ENCODE peak calls at places on chromosome 17, in seven cellular contexts. One of them, this sample, is unnamed.

GRCh38 chr17:58822148-58823050 is 66.7 kb downstream of the PPM1E start:
- DNase-seq in CD4-positive, alpha-beta T cell: no peak
- DNase-seq in breast epithelium: no peak
- DNase-seq in fibroblast of lung: peak; percentile 5
- DNase-seq in fibroblast of mammary gland: peak; percentile 15
- DNase-seq in OCI-LY7: no peak
- DNase-seq in NB4: peak; percentile 39
- DNase-seq in this sample: no peak

GRCh38 chr17:73142763-73143395 is 21.9 kb upstream of the SSTR2 start:
- DNase-seq in fibroblast of mammary gland: peak; percentile 49
- DNase-seq in OCI-LY7: no peak
- DNase-seq in fibroblast of lung: no peak
- DNase-seq in breast epithelium: no peak
- DNase-seq in NB4: peak; percentile 91
- DNase-seq in CD4-positive, alpha-beta T cell: no peak
- DNase-seq in this sample: no peak

GRCh38 chr17:2368383-2368782 is 31.1 kb downstream of the SGSM2 start:
- DNase-seq in breast epithelium: no peak
- DNase-seq in fibroblast of mammary gland: no peak
- DNase-seq in CD4-positive, alpha-beta T cell: no peak
- DNase-seq in NB4: no peak
- DNase-seq in OCI-LY7: no peak
- DNase-seq in fibroblast of lung: no peak
- DNase-seq in this sample: no peak

GRCh38 chr17:19757536-19758180 is 9.6 kb upstream of the ALDH3A1 start:
- DNase-seq in fibroblast of lung: no peak
- DNase-seq in CD4-positive, alpha-beta T cell: no peak
- DNase-seq in breast epithelium: no peak
- DNase-seq in NB4: no peak
- DNase-seq in fibroblast of mammary gland: no peak
- DNase-seq in OCI-LY7: no peak
- DNase-seq in this sample: no peak

GRCh38 chr17:73030501-73030911 is 62.0 kb downstream of the SLC39A11 start:
- DNase-seq in NB4: no peak
- DNase-seq in CD4-positive, alpha-beta T cell: no peak
- DNase-seq in OCI-LY7: no peak
- DNase-seq in breast epithelium: no peak
- DNase-seq in fibroblast of mammary gland: peak; percentile 60
- DNase-seq in fibroblast of lung: peak; percentile 61
- DNase-seq in this sample: no peak

GRCh38 chr17:43755389-43755875 is 3.2 kb downstream of the SOST start:
- DNase-seq in CD4-positive, alpha-beta T cell: no peak
- DNase-seq in fibroblast of mammary gland: no peak
- DNase-seq in NB4: no peak
- DNase-seq in OCI-LY7: no peak
- DNase-seq in fibroblast of lung: peak; percentile 9
- DNase-seq in breast epithelium: no peak
- DNase-seq in this sample: peak; percentile 54

GRCh38 chr17:50067996-50068395 is 12.1 kb downstream of the ITGA3 start:
- DNase-seq in breast epithelium: no peak
- DNase-seq in OCI-LY7: no peak
- DNase-seq in fibroblast of mammary gland: no peak
- DNase-seq in fibroblast of lung: no peak
- DNase-seq in CD4-positive, alpha-beta T cell: no peak
- DNase-seq in NB4: no peak
- DNase-seq in this sample: no peak

GRCh38 chr17:7404737-7405412 is 978 bp upstream of the TMEM256 start:
- DNase-seq in NB4: peak; percentile 13
- DNase-seq in CD4-positive, alpha-beta T cell: peak; percentile 60
- DNase-seq in fibroblast of lung: no peak
- DNase-seq in OCI-LY7: no peak
- DNase-seq in fibroblast of mammary gland: peak; percentile 21
- DNase-seq in breast epithelium: peak; percentile 74
- DNase-seq in this sample: peak; percentile 49

GRCh38 chr17:29257756-29258155 is 11.1 kb downstream of the CRYBA1 start:
- DNase-seq in NB4: peak; percentile 53
- DNase-seq in CD4-positive, alpha-beta T cell: no peak
- DNase-seq in fibroblast of lung: peak; percentile 79
- DNase-seq in fibroblast of mammary gland: peak; percentile 59
- DNase-seq in breast epithelium: no peak
- DNase-seq in OCI-LY7: no peak
- DNase-seq in this sample: no peak

GRCh38 chr17:8300629-8301242 is 5.5 kb upstream of the SLC25A35 start:
- DNase-seq in OCI-LY7: peak; percentile 87
- DNase-seq in NB4: peak; percentile 72
- DNase-seq in CD4-positive, alpha-beta T cell: peak; percentile 49
- DNase-seq in breast epithelium: no peak
- DNase-seq in fibroblast of lung: peak; percentile 75
- DNase-seq in fibroblast of mammary gland: peak; percentile 67
- DNase-seq in this sample: peak; percentile 44

GRCh38 chr17:50452627-50453300 is 15.9 kb downstream of the CHAD start:
- DNase-seq in breast epithelium: no peak
- DNase-seq in OCI-LY7: no peak
- DNase-seq in NB4: peak; percentile 78
- DNase-seq in CD4-positive, alpha-beta T cell: no peak
- DNase-seq in fibroblast of mammary gland: no peak
- DNase-seq in fibroblast of lung: peak; percentile 34
- DNase-seq in this sample: no peak

GRCh38 chr17:67970783-67971182 is 25.5 kb downstream of the C17orf58 start:
- DNase-seq in CD4-positive, alpha-beta T cell: no peak
- DNase-seq in breast epithelium: no peak
- DNase-seq in OCI-LY7: no peak
- DNase-seq in NB4: no peak
- DNase-seq in fibroblast of lung: no peak
- DNase-seq in fibroblast of mammary gland: no peak
- DNase-seq in this sample: no peak

GRCh38 chr17:65533056-65533745 is 28.2 kb downstream of the AXIN2 start:
- DNase-seq in NB4: no peak
- DNase-seq in fibroblast of mammary gland: no peak
- DNase-seq in CD4-positive, alpha-beta T cell: no peak
- DNase-seq in breast epithelium: no peak
- DNase-seq in fibroblast of lung: no peak
- DNase-seq in OCI-LY7: no peak
- DNase-seq in this sample: no peak

GRCh38 chr17:65530985-65531507 is 30.4 kb downstream of the AXIN2 start:
- DNase-seq in OCI-LY7: no peak
- DNase-seq in CD4-positive, alpha-beta T cell: no peak
- DNase-seq in breast epithelium: no peak
- DNase-seq in fibroblast of mammary gland: peak; percentile 79
- DNase-seq in NB4: no peak
- DNase-seq in fibroblast of lung: peak; percentile 94
- DNase-seq in this sample: no peak

GRCh38 chr17:65532491-65532890 is 29.0 kb downstream of the AXIN2 start:
- DNase-seq in NB4: no peak
- DNase-seq in OCI-LY7: no peak
- DNase-seq in CD4-positive, alpha-beta T cell: no peak
- DNase-seq in breast epithelium: no peak
- DNase-seq in fibroblast of lung: no peak
- DNase-seq in fibroblast of mammary gland: no peak
- DNase-seq in this sample: no peak

GRCh38 chr17:65530158-65530984 is 31.1 kb downstream of the AXIN2 start:
- DNase-seq in fibroblast of mammary gland: no peak
- DNase-seq in NB4: no peak
- DNase-seq in fibroblast of lung: no peak
- DNase-seq in breast epithelium: no peak
- DNase-seq in OCI-LY7: no peak
- DNase-seq in CD4-positive, alpha-beta T cell: no peak
- DNase-seq in this sample: no peak

DNA sequence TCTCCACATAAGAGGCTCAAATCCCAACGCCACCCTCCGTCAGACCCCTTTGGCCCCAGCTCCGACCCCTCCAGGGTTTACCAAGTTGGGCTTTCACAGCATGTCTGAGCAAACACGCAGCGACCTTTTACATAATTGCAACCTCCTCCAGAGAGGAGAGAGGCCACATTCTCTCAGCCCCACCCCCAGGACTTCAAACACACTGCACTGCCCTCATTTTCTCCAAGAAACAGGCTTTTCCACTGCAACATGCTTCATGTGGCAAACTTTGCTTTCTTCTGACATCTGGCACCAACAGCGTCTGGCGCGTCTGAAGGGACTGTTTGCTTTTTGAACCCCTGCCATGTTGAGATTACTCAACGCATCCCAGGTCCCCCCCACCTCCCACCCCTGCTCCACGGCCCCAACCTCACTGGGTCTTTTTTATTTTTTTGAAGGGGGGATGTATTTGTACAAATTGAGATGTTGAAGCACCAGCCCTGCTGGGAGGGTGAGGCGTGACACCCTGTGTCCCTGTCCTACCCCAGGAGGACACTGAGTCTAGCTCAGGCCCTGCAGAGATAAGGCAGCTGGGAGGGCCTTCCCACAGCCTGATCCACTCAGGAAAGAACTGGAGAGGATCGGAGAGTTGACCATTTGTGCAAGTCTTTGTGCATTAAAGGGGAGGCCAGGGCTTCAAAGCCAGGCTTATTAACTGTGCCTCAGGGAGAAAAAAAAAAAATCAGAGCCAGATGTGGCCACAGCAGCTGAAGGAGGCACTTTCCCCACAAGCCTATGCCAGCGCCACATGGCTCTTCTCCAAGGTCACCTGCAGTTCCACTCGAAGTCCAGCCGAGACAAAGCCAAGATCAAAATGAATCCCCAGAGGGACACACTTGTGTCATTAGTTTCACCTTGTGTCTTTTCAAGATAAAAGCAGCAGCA is 29.7 kb downstream of the AXIN2 start:
- DNase-seq in NB4: no peak
- DNase-seq in breast epithelium: no peak
- DNase-seq in OCI-LY7: no peak
- DNase-seq in fibroblast of lung: peak; percentile 91
- DNase-seq in fibroblast of mammary gland: peak; percentile 76
- DNase-seq in CD4-positive, alpha-beta T cell: no peak
- DNase-seq in this sample: no peak
- TF ChIP-seq CTCF in NB4: no peak
- TF ChIP-seq CTCF in breast epithelium: peak; percentile 28
- TF ChIP-seq CTCF in OCI-LY7: no peak
- TF ChIP-seq CTCF in fibroblast of lung: peak; percentile 46
- TF ChIP-seq CTCF in fibroblast of mammary gland: peak; percentile 27
- TF ChIP-seq CTCF in CD4-positive, alpha-beta T cell: no peak
- TF ChIP-seq CTCF in this sample: no peak

GRCh38 chr17:61127960-61128359 is 271.7 kb upstream of the TBX2 start:
- DNase-seq in fibroblast of mammary gland: peak; percentile 88
- DNase-seq in breast epithelium: no peak
- DNase-seq in OCI-LY7: no peak
- DNase-seq in fibroblast of lung: peak; percentile 60
- DNase-seq in NB4: no peak
- DNase-seq in CD4-positive, alpha-beta T cell: no peak
- DNase-seq in this sample: no peak
- TF ChIP-seq CTCF in fibroblast of mammary gland: no peak
- TF ChIP-seq CTCF in breast epithelium: no peak
- TF ChIP-seq CTCF in OCI-LY7: no peak
- TF ChIP-seq CTCF in fibroblast of lung: no peak
- TF ChIP-seq CTCF in NB4: no peak
- TF ChIP-seq CTCF in CD4-positive, alpha-beta T cell: no peak
- TF ChIP-seq CTCF in this sample: no peak

GRCh38 chr17:41909088-41909487 is 9.7 kb downstream of the ACLY start:
- DNase-seq in OCI-LY7: no peak
- DNase-seq in fibroblast of lung: no peak
- DNase-seq in CD4-positive, alpha-beta T cell: no peak
- DNase-seq in fibroblast of mammary gland: no peak
- DNase-seq in NB4: no peak
- DNase-seq in breast epithelium: no peak
- DNase-seq in this sample: no peak

GRCh38 chr17:41907633-41908539 is 10.9 kb downstream of the ACLY start:
- DNase-seq in fibroblast of lung: peak; percentile 43
- DNase-seq in fibroblast of mammary gland: peak; percentile 68
- DNase-seq in OCI-LY7: no peak
- DNase-seq in NB4: no peak
- DNase-seq in breast epithelium: no peak
- DNase-seq in CD4-positive, alpha-beta T cell: no peak
- DNase-seq in this sample: no peak

GRCh38 chr17:41912925-41913324 is 5.8 kb downstream of the ACLY start:
- DNase-seq in OCI-LY7: no peak
- DNase-seq in breast epithelium: no peak
- DNase-seq in CD4-positive, alpha-beta T cell: no peak
- DNase-seq in fibroblast of mammary gland: peak; percentile 30
- DNase-seq in NB4: no peak
- DNase-seq in fibroblast of lung: no peak
- DNase-seq in this sample: no peak

GRCh38 chr17:41913798-41914197 is 5.0 kb downstream of the ACLY start:
- DNase-seq in breast epithelium: no peak
- DNase-seq in OCI-LY7: no peak
- DNase-seq in CD4-positive, alpha-beta T cell: no peak
- DNase-seq in fibroblast of mammary gland: no peak
- DNase-seq in fibroblast of lung: no peak
- DNase-seq in NB4: no peak
- DNase-seq in this sample: no peak

DNA sequence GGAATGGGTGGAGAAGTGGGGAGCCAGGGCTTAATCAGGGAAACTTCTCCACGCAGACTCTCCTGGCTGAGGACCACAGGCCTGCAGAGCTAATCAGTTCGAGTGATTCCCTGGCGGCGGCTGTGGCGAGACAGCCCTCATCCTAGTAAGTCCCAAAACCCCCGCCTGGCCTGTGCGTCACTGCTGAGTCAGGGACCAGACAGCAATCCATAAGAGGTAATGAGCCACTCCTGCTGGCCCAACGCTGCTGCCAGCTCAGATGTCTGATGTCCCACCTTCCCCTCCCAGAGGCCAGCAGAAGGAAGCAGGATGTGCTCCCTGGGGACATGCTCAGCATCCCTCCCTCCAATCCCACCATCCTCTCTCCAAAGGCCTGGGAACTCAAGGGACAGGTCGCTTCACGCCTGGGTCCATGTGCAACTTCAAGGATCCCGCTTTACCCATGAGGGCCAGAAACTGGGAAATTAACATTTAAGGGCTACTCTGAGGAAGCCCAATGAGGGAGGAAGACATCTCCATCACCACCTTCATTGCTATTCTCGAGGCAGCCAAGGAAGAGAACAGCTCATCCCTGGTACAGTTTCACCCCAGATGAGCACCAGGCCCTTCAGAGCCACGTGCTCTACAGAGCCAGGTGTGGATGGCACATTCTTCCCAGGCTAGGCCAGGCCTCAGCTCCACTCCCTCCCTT is 7.9 kb downstream of the ACLY start:
- DNase-seq in fibroblast of lung: peak; percentile 96
- DNase-seq in breast epithelium: no peak
- DNase-seq in CD4-positive, alpha-beta T cell: no peak
- DNase-seq in OCI-LY7: no peak
- DNase-seq in fibroblast of mammary gland: peak; percentile 99
- DNase-seq in NB4: no peak
- DNase-seq in this sample: no peak
- TF ChIP-seq CTCF in fibroblast of lung: no peak
- TF ChIP-seq CTCF in breast epithelium: no peak
- TF ChIP-seq CTCF in CD4-positive, alpha-beta T cell: no peak
- TF ChIP-seq CTCF in OCI-LY7: no peak
- TF ChIP-seq CTCF in fibroblast of mammary gland: no peak
- TF ChIP-seq CTCF in NB4: no peak
- TF ChIP-seq CTCF in this sample: no peak

DNA sequence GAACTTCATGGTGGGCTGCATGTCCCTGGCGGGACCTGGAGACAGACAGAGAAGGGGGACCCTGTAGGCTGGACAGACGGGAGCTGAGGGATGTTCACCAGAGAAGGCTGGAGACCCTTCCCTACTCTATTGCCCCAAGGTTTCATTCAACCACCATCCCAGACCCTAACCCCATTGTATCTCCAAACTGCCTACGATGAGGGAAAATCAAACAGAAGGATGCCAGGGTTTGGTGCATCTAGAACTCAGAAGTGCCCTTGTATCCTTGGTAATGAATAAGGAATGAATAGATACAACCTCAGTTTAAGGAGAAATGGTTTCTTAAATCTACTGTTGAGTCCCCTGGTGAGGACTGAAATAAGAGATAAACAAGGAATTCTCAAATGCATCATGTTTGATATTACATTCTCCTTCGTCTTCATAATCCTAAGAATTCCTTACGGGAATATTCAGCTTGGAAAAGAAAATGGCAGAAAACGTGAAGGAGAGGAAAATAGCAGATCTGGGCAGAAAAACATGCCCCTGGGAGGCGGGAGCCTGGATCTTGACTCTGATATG is 16.4 kb downstream of the TNS4 start:
- DNase-seq in CD4-positive, alpha-beta T cell: no peak
- DNase-seq in fibroblast of lung: no peak
- DNase-seq in OCI-LY7: no peak
- DNase-seq in fibroblast of mammary gland: no peak
- DNase-seq in NB4: no peak
- DNase-seq in breast epithelium: no peak
- DNase-seq in this sample: no peak
- TF ChIP-seq CTCF in CD4-positive, alpha-beta T cell: no peak
- TF ChIP-seq CTCF in fibroblast of lung: no peak
- TF ChIP-seq CTCF in OCI-LY7: no peak
- TF ChIP-seq CTCF in fibroblast of mammary gland: no peak
- TF ChIP-seq CTCF in NB4: no peak
- TF ChIP-seq CTCF in breast epithelium: no peak
- TF ChIP-seq CTCF in this sample: no peak